ENCODE peak calls at places on chromosomes 1 and 21, in ten cellular contexts. One of them, this sample, is unnamed.

GRCh38 chr1:31216016-31216415 is 23.7 kb downstream of the NKAIN1 start:
- DNase-seq in transverse colon: peak
- DNase-seq in AG04450: no peak
- DNase-seq in choroid plexus epithelial cell: peak
- DNase-seq in fibroblast of mammary gland: peak
- DNase-seq in right lobe of liver: no peak
- DNase-seq in HFF-Myc: peak
- DNase-seq in IMR-90: peak
- DNase-seq in epithelial cell of esophagus: peak
- DNase-seq in astrocyte of the cerebellum: no peak
- DNase-seq in this sample: peak

GRCh38 chr1:182120411-182121258 is 59.1 kb upstream of the ZNF648 start:
- DNase-seq in transverse colon: peak
- DNase-seq in AG04450: no peak
- DNase-seq in choroid plexus epithelial cell: peak
- DNase-seq in fibroblast of mammary gland: peak
- DNase-seq in right lobe of liver: peak
- DNase-seq in HFF-Myc: no peak
- DNase-seq in IMR-90: no peak
- DNase-seq in epithelial cell of esophagus: peak
- DNase-seq in astrocyte of the cerebellum: peak
- DNase-seq in this sample: no peak

GRCh38 chr1:158067651-158068050 is 74.2 kb downstream of the KIRREL1 start:
- DNase-seq in transverse colon: peak
- DNase-seq in AG04450: no peak
- DNase-seq in choroid plexus epithelial cell: peak
- DNase-seq in fibroblast of mammary gland: peak
- DNase-seq in right lobe of liver: no peak
- DNase-seq in HFF-Myc: no peak
- DNase-seq in IMR-90: peak
- DNase-seq in epithelial cell of esophagus: peak
- DNase-seq in astrocyte of the cerebellum: no peak
- DNase-seq in this sample: peak

GRCh38 chr1:197235355-197235754 is 32.7 kb upstream of the CRB1 start:
- DNase-seq in transverse colon: no peak
- DNase-seq in AG04450: no peak
- DNase-seq in choroid plexus epithelial cell: no peak
- DNase-seq in fibroblast of mammary gland: peak
- DNase-seq in right lobe of liver: no peak
- DNase-seq in HFF-Myc: no peak
- DNase-seq in IMR-90: no peak
- DNase-seq in epithelial cell of esophagus: peak
- DNase-seq in astrocyte of the cerebellum: no peak
- DNase-seq in this sample: no peak

GRCh38 chr1:113275083-113275482 is 115.2 kb upstream of the MAGI3 start:
- DNase-seq in transverse colon: no peak
- DNase-seq in AG04450: no peak
- DNase-seq in choroid plexus epithelial cell: no peak
- DNase-seq in fibroblast of mammary gland: no peak
- DNase-seq in right lobe of liver: no peak
- DNase-seq in HFF-Myc: no peak
- DNase-seq in IMR-90: no peak
- DNase-seq in epithelial cell of esophagus: no peak
- DNase-seq in astrocyte of the cerebellum: no peak
- DNase-seq in this sample: no peak

GRCh38 chr1:226457307-226457712 is 49.4 kb upstream of the PARP1 start:
- DNase-seq in transverse colon: peak
- DNase-seq in AG04450: no peak
- DNase-seq in choroid plexus epithelial cell: peak
- DNase-seq in fibroblast of mammary gland: peak
- DNase-seq in right lobe of liver: no peak
- DNase-seq in HFF-Myc: no peak
- DNase-seq in IMR-90: no peak
- DNase-seq in epithelial cell of esophagus: no peak
- DNase-seq in astrocyte of the cerebellum: no peak
- DNase-seq in this sample: no peak

GRCh38 chr21:44987301-44987885 is 47.6 kb downstream of the SLX9 start:
- DNase-seq in transverse colon: no peak
- DNase-seq in AG04450: no peak
- DNase-seq in choroid plexus epithelial cell: no peak
- DNase-seq in fibroblast of mammary gland: no peak
- DNase-seq in right lobe of liver: no peak
- DNase-seq in HFF-Myc: no peak
- DNase-seq in IMR-90: no peak
- DNase-seq in epithelial cell of esophagus: no peak
- DNase-seq in astrocyte of the cerebellum: no peak
- DNase-seq in this sample: no peak

GRCh38 chr1:15919316-15919715 is 56.6 kb downstream of the ZBTB17 start:
- DNase-seq in transverse colon: no peak
- DNase-seq in AG04450: peak
- DNase-seq in choroid plexus epithelial cell: peak
- DNase-seq in fibroblast of mammary gland: peak
- DNase-seq in right lobe of liver: no peak
- DNase-seq in HFF-Myc: peak
- DNase-seq in IMR-90: peak
- DNase-seq in epithelial cell of esophagus: peak
- DNase-seq in astrocyte of the cerebellum: peak
- DNase-seq in this sample: peak

GRCh38 chr1:227242811-227243682 is 75.2 kb downstream of the CDC42BPA start:
- DNase-seq in transverse colon: no peak
- DNase-seq in AG04450: no peak
- DNase-seq in choroid plexus epithelial cell: peak
- DNase-seq in fibroblast of mammary gland: no peak
- DNase-seq in right lobe of liver: no peak
- DNase-seq in HFF-Myc: no peak
- DNase-seq in IMR-90: no peak
- DNase-seq in epithelial cell of esophagus: no peak
- DNase-seq in astrocyte of the cerebellum: no peak
- DNase-seq in this sample: no peak

GRCh38 chr21:14773777-14774345 is 227.7 kb upstream of the SAMSN1 start:
- DNase-seq in transverse colon: peak
- DNase-seq in AG04450: no peak
- DNase-seq in choroid plexus epithelial cell: peak
- DNase-seq in fibroblast of mammary gland: peak
- DNase-seq in right lobe of liver: no peak
- DNase-seq in HFF-Myc: no peak
- DNase-seq in IMR-90: no peak
- DNase-seq in epithelial cell of esophagus: peak
- DNase-seq in astrocyte of the cerebellum: no peak
- DNase-seq in this sample: peak

GRCh38 chr1:180283098-180283497 is 53.0 kb downstream of the LHX4 start:
- DNase-seq in transverse colon: no peak
- DNase-seq in AG04450: no peak
- DNase-seq in choroid plexus epithelial cell: no peak
- DNase-seq in fibroblast of mammary gland: no peak
- DNase-seq in right lobe of liver: no peak
- DNase-seq in HFF-Myc: no peak
- DNase-seq in IMR-90: no peak
- DNase-seq in epithelial cell of esophagus: no peak
- DNase-seq in astrocyte of the cerebellum: no peak
- DNase-seq in this sample: no peak

GRCh38 chr1:77288275-77288674 is 6.5 kb downstream of the AK5 start:
- DNase-seq in transverse colon: no peak
- DNase-seq in AG04450: no peak
- DNase-seq in choroid plexus epithelial cell: peak
- DNase-seq in fibroblast of mammary gland: peak
- DNase-seq in right lobe of liver: no peak
- DNase-seq in HFF-Myc: no peak
- DNase-seq in IMR-90: peak
- DNase-seq in epithelial cell of esophagus: peak
- DNase-seq in astrocyte of the cerebellum: no peak
- DNase-seq in this sample: peak

GRCh38 chr1:99595041-99595440 is 50.9 kb upstream of the PALMD start:
- DNase-seq in transverse colon: no peak
- DNase-seq in AG04450: no peak
- DNase-seq in choroid plexus epithelial cell: no peak
- DNase-seq in fibroblast of mammary gland: peak
- DNase-seq in right lobe of liver: no peak
- DNase-seq in HFF-Myc: no peak
- DNase-seq in IMR-90: no peak
- DNase-seq in epithelial cell of esophagus: no peak
- DNase-seq in astrocyte of the cerebellum: no peak
- DNase-seq in this sample: no peak

GRCh38 chr1:207139616-207140015 is 35.6 kb downstream of the C4BPA start:
- DNase-seq in transverse colon: no peak
- DNase-seq in AG04450: no peak
- DNase-seq in choroid plexus epithelial cell: no peak
- DNase-seq in fibroblast of mammary gland: no peak
- DNase-seq in right lobe of liver: no peak
- DNase-seq in HFF-Myc: no peak
- DNase-seq in IMR-90: no peak
- DNase-seq in epithelial cell of esophagus: no peak
- DNase-seq in astrocyte of the cerebellum: no peak
- DNase-seq in this sample: no peak
- H3K4me3 ChIP-seq in transverse colon: no peak
- H3K4me3 ChIP-seq in AG04450: no peak
- H3K4me3 ChIP-seq in choroid plexus epithelial cell: no peak
- H3K4me3 ChIP-seq in fibroblast of mammary gland: no peak
- H3K4me3 ChIP-seq in right lobe of liver: no peak
- H3K4me3 ChIP-seq in HFF-Myc: no peak
- H3K4me3 ChIP-seq in IMR-90: no peak
- H3K4me3 ChIP-seq in epithelial cell of esophagus: no peak
- H3K4me3 ChIP-seq in astrocyte of the cerebellum: no peak
- H3K4me3 ChIP-seq in this sample: no peak

GRCh38 chr1:81802601-81803422 is 2.1 kb downstream of the ADGRL2 start:
- DNase-seq in transverse colon: peak
- DNase-seq in AG04450: no peak
- DNase-seq in choroid plexus epithelial cell: peak
- DNase-seq in fibroblast of mammary gland: peak
- DNase-seq in right lobe of liver: peak
- DNase-seq in HFF-Myc: no peak
- DNase-seq in IMR-90: peak
- DNase-seq in epithelial cell of esophagus: peak
- DNase-seq in astrocyte of the cerebellum: no peak
- DNase-seq in this sample: peak
- H3K4me3 ChIP-seq in transverse colon: peak
- H3K4me3 ChIP-seq in AG04450: peak
- H3K4me3 ChIP-seq in choroid plexus epithelial cell: peak
- H3K4me3 ChIP-seq in fibroblast of mammary gland: peak
- H3K4me3 ChIP-seq in right lobe of liver: peak
- H3K4me3 ChIP-seq in HFF-Myc: peak
- H3K4me3 ChIP-seq in IMR-90: peak
- H3K4me3 ChIP-seq in epithelial cell of esophagus: peak
- H3K4me3 ChIP-seq in astrocyte of the cerebellum: peak
- H3K4me3 ChIP-seq in this sample: peak

GRCh38 chr1:54459714-54460113 is 53.5 kb upstream of the SSBP3 start:
- DNase-seq in transverse colon: no peak
- DNase-seq in AG04450: no peak
- DNase-seq in choroid plexus epithelial cell: no peak
- DNase-seq in fibroblast of mammary gland: no peak
- DNase-seq in right lobe of liver: no peak
- DNase-seq in HFF-Myc: no peak
- DNase-seq in IMR-90: no peak
- DNase-seq in epithelial cell of esophagus: no peak
- DNase-seq in astrocyte of the cerebellum: no peak
- DNase-seq in this sample: no peak
- H3K4me3 ChIP-seq in transverse colon: no peak
- H3K4me3 ChIP-seq in AG04450: no peak
- H3K4me3 ChIP-seq in choroid plexus epithelial cell: no peak
- H3K4me3 ChIP-seq in fibroblast of mammary gland: no peak
- H3K4me3 ChIP-seq in right lobe of liver: no peak
- H3K4me3 ChIP-seq in HFF-Myc: no peak
- H3K4me3 ChIP-seq in IMR-90: no peak
- H3K4me3 ChIP-seq in epithelial cell of esophagus: no peak
- H3K4me3 ChIP-seq in astrocyte of the cerebellum: no peak
- H3K4me3 ChIP-seq in this sample: no peak

GRCh38 chr1:247531937-247532336 is 4.3 kb downstream of the OR2C3 start:
- DNase-seq in transverse colon: no peak
- DNase-seq in AG04450: no peak
- DNase-seq in choroid plexus epithelial cell: no peak
- DNase-seq in fibroblast of mammary gland: no peak
- DNase-seq in right lobe of liver: no peak
- DNase-seq in HFF-Myc: no peak
- DNase-seq in IMR-90: no peak
- DNase-seq in epithelial cell of esophagus: no peak
- DNase-seq in astrocyte of the cerebellum: no peak
- DNase-seq in this sample: no peak
- H3K4me3 ChIP-seq in transverse colon: no peak
- H3K4me3 ChIP-seq in AG04450: no peak
- H3K4me3 ChIP-seq in choroid plexus epithelial cell: no peak
- H3K4me3 ChIP-seq in fibroblast of mammary gland: no peak
- H3K4me3 ChIP-seq in right lobe of liver: no peak
- H3K4me3 ChIP-seq in HFF-Myc: no peak
- H3K4me3 ChIP-seq in IMR-90: no peak
- H3K4me3 ChIP-seq in epithelial cell of esophagus: no peak
- H3K4me3 ChIP-seq in astrocyte of the cerebellum: no peak
- H3K4me3 ChIP-seq in this sample: no peak

GRCh38 chr1:27598288-27598687 is 5.7 kb downstream of the AHDC1 start:
- DNase-seq in transverse colon: no peak
- DNase-seq in AG04450: no peak
- DNase-seq in choroid plexus epithelial cell: peak
- DNase-seq in fibroblast of mammary gland: no peak
- DNase-seq in right lobe of liver: no peak
- DNase-seq in HFF-Myc: no peak
- DNase-seq in IMR-90: no peak
- DNase-seq in epithelial cell of esophagus: no peak
- DNase-seq in astrocyte of the cerebellum: no peak
- DNase-seq in this sample: peak
- H3K4me3 ChIP-seq in transverse colon: no peak
- H3K4me3 ChIP-seq in AG04450: peak
- H3K4me3 ChIP-seq in choroid plexus epithelial cell: no peak
- H3K4me3 ChIP-seq in fibroblast of mammary gland: no peak
- H3K4me3 ChIP-seq in right lobe of liver: no peak
- H3K4me3 ChIP-seq in HFF-Myc: no peak
- H3K4me3 ChIP-seq in IMR-90: no peak
- H3K4me3 ChIP-seq in epithelial cell of esophagus: no peak
- H3K4me3 ChIP-seq in astrocyte of the cerebellum: no peak
- H3K4me3 ChIP-seq in this sample: no peak

This sample was measured in fibroblast of the aortic adventitia.